ENCODE peak calls at places on chromosome 11, in six cellular contexts. F is PC-3, S is GM06990, K is kidney epithelial cell, N is SK-N-SH, Q is stomach. J is an unnamed sample.

GRCh38 chr11:2400761-2401435 is 348 bp downstream of the TSSC4 start:
- DNase-seq in F (no peak), S (no peak), K (no peak), N (no peak), Q (no peak), J (no peak)

GRCh38 chr11:112174789-112175595 is at the start of gene BCO2:
- DNase-seq in F (peak; percentile 84), S (no peak), K (no peak), N (peak; percentile 79), Q (peak; percentile 72), J (peak; percentile 42)

GRCh38 chr11:27722117-27722844 is 22.0 kb upstream of the BDNF start:
- DNase-seq in F (no peak), S (no peak), K (no peak), N (peak; percentile 64), Q (no peak), J (no peak)

GRCh38 chr11:111176603-111177002 is 68.9 kb upstream of the POU2AF2 start:
- DNase-seq in F (no peak), S (peak; percentile 22), K (no peak), N (no peak), Q (no peak), J (no peak)

GRCh38 chr11:15227011-15227410 is 112.3 kb downstream of the INSC start:
- DNase-seq in F (no peak), S (no peak), K (no peak), N (no peak), Q (no peak), J (no peak)

GRCh38 chr11:105524286-105524685 is 85.6 kb upstream of the GRIA4 start:
- DNase-seq in F (peak; percentile 20), S (no peak), K (no peak), N (no peak), Q (no peak), J (no peak)

GRCh38 chr11:22674470-22675426 is 8.3 kb downstream of the GAS2 start:
- DNase-seq in F (no peak), S (no peak), K (no peak), N (no peak), Q (peak; percentile 31), J (no peak)

GRCh38 chr11:69814902-69815301 is 4.3 kb downstream of the FGF3 start:
- DNase-seq in F (no peak), S (no peak), K (no peak), N (no peak), Q (no peak), J (no peak)

GRCh38 chr11:46895821-46896220 is 22.5 kb downstream of the LRP4 start:
- DNase-seq in F (no peak), S (no peak), K (no peak), N (no peak), Q (peak; percentile 89), J (no peak)

GRCh38 chr11:70498171-70498571 is 99.8 kb downstream of the CTTN start:
- DNase-seq in F (no peak), S (no peak), K (no peak), N (no peak), Q (no peak), J (no peak)

GRCh38 chr11:46298699-46299424 is 21.4 kb downstream of the CREB3L1 start:
- DNase-seq in F (peak; percentile 80), S (no peak), K (no peak), N (no peak), Q (no peak), J (peak; percentile 58)

GRCh38 chr11:95337972-95338429 is 107.0 kb upstream of the SESN3 start:
- DNase-seq in F (no peak), S (no peak), K (no peak), N (no peak), Q (no peak), J (no peak)

GRCh38 chr11:130243816-130244215 is 70.9 kb downstream of the ZBTB44 start:
- DNase-seq in F (no peak), S (no peak), K (no peak), N (no peak), Q (no peak), J (no peak)

DNA sequence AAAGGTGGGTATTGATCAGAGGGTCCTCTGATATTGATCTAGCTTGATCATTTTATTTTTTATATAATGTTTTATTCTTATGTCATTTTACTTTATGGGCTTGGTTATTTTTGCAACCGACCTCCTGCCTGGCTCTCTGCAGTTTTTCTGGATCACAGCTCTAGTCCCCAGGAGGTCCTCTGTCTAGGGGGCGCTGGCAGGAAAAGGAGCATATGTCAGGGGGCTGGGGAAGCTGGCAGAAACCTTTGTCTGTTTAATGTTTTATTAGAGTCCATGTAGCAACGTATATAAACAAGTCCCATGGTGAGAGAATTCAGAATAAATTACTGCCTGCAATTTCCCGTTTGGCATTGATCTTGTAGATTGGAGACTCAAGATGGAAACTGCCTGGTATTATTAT is 133.5 kb upstream of the ZBED5 start:
- DNase-seq in F (no peak), S (no peak), K (no peak), N (no peak), Q (no peak), J (no peak)
- TF ChIP-seq CTCF in F (no peak), S (no peak), K (no peak), N (no peak), Q (no peak), J (no peak)

DNA sequence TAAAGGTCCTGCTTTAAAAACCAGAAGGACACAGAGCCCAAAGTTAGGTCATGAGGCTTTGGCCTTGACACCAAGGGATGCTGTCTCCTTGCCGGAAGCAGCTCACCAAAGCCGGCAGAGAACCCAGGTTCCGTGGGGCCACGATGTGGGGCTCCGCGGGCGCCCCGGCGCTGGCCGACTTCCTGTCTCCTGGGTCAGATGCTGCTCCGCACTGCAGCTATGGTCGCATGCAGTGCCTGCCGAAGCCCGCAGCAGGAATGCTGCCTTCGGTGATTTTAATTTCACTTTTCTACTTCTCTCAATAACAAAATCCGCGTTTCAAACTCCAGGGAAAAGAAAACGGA is 454 bp upstream of the OTUB1 start:
- DNase-seq in F (no peak), S (peak; percentile 85), K (no peak), N (peak; percentile 60), Q (no peak), J (no peak)
- H3K4me3 ChIP-seq in F (peak overlapping the region; percentile 90), S (peak overlapping the region; percentile 99), K (peak overlapping the region; percentile 87), N (peak overlapping the region; percentile 93), Q (peak overlapping the region; percentile 98), J (peak overlapping the region; percentile 99)

DNA sequence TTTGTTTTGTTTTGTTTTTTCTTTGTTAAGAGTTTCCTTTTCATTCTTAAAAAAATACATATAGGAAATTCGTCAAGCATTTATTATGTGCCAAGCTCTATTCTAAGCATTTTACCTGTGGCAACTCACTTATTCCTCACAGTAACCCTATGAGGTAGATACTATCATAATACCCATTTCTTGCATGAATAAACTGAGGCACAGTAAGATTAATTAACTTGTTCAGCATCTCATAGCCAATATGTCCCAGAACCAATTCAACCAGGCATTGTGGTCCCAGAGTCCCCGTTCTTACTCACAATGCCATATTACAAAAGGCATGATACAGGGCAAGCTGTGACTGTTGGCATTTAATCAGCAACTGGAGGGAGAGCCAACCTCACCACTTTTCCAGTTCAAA is 83.7 kb downstream of the RAB30 start:
- DNase-seq in F (no peak), S (no peak), K (no peak), N (no peak), Q (no peak), J (no peak)
- H3K36me3 ChIP-seq in F (no peaks in the 10 kb centered on the region), S (peaks cover 8% of the 10 kb centered on the region), K (no peaks in the 10 kb centered on the region), N (peaks cover 30% of the 10 kb centered on the region), Q (no peaks in the 10 kb centered on the region), J (peaks cover 3% of the 10 kb centered on the region)

GRCh38 chr11:59812220-59812619 is 1.6 kb upstream of the MRPL16 start:
- DNase-seq in F (no peak), S (no peak), K (no peak), N (no peak), Q (no peak), J (no peak)

GRCh38 chr11:59813364-59813763 is 2.8 kb upstream of the MRPL16 start:
- DNase-seq in F (no peak), S (no peak), K (no peak), N (no peak), Q (no peak), J (no peak)

GRCh38 chr11:59807047-59807446 is 3.5 kb downstream of the MRPL16 start:
- DNase-seq in F (no peak), S (no peak), K (no peak), N (no peak), Q (no peak), J (no peak)

GRCh38 chr11:59810911-59811259 is 307 bp upstream of the MRPL16 start:
- DNase-seq in F (no peak), S (no peak), K (no peak), N (no peak), Q (no peak), J (no peak)

GRCh38 chr11:59810189-59810910 is at the start of gene MRPL16:
- DNase-seq in F (peak; percentile 97), S (peak; percentile 93), K (peak; percentile 42), N (peak; percentile 87), Q (peak; percentile 95), J (no peak)
- TF ChIP-seq CTCF in F (peak; percentile 49), S (peak; percentile 35), K (peak; percentile 43), N (peak; percentile 9), Q (no peak), J (no peak)

DNA sequence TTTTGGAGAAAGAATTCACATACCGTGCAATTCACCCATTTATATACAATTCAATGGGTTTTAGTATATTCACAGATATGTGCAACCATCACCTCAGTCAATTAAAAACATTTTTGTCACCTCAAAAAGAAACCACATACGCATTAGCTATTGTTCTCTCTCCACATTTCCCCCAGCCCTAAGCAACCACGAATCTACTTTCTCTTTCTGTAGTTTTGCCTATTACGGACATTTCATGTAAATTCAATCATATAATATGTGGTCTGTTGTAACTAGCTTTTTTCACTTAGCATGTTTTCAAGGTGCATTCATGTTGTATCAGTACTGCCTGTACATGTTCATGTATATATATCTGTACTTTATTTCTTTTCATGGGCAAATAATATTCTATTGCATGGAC is 104.7 kb upstream of the RRM1 start:
- DNase-seq in F (no peak), S (no peak), K (no peak), N (no peak), Q (no peak), J (no peak)
- H3K4me3 ChIP-seq in F (no peak overlapping the region), S (no peak overlapping the region), K (no peak overlapping the region), N (no peak overlapping the region), Q (no peak overlapping the region), J (no peak overlapping the region)

GRCh38 chr11:62104816-62105610 is 18.8 kb upstream of the INCENP start:
- DNase-seq in F (no peak), S (no peak), K (no peak), N (no peak), Q (no peak), J (peak; percentile 55)

GRCh38 chr11:62104001-62104400 is 19.8 kb upstream of the INCENP start:
- DNase-seq in F (no peak), S (no peak), K (no peak), N (no peak), Q (no peak), J (no peak)

GRCh38 chr11:62108017-62108750 is 15.6 kb upstream of the INCENP start:
- DNase-seq in F (peak; percentile 85), S (no peak), K (no peak), N (peak; percentile 69), Q (no peak), J (no peak)

GRCh38 chr11:62103141-62103540 is 20.7 kb upstream of the INCENP start:
- DNase-seq in F (no peak), S (no peak), K (no peak), N (no peak), Q (no peak), J (no peak)

GRCh38 chr11:62105611-62106245 is 18.1 kb upstream of the INCENP start:
- DNase-seq in F (no peak), S (no peak), K (no peak), N (no peak), Q (no peak), J (no peak)
- H3K36me3 ChIP-seq in F (no peaks in the 10 kb centered on the region), S (no peaks in the 10 kb centered on the region), K (no peaks in the 10 kb centered on the region), N (no peaks in the 10 kb centered on the region), Q (no peaks in the 10 kb centered on the region), J (no peaks in the 10 kb centered on the region)

J was measured in BJ.